ENCODE peak calls at places on chromosome 14, in four cellular contexts. C is astrocyte of the spinal cord, T is psoas muscle, Q is RWPE1. W is an unnamed sample.

GRCh38 chr14:65173973-65174693 is 71.8 kb upstream of the MAX start:
- DNase-seq in C (peak), T (no peak), Q (no peak), W (no peak)

GRCh38 chr14:96170961-96171592 is 33.6 kb upstream of the BDKRB2 start:
- DNase-seq in C (no peak), T (no peak), Q (no peak), W (no peak)

GRCh38 chr14:22994762-22995275 is 12.5 kb upstream of the AJUBA start:
- DNase-seq in C (peak), T (no peak), Q (no peak), W (peak)

GRCh38 chr14:46245281-46245680 is 406.3 kb downstream of the RPL10L start:
- DNase-seq in C (no peak), T (no peak), Q (no peak), W (no peak)

GRCh38 chr14:103111297-103111981 is 11.8 kb upstream of the TNFAIP2 start:
- DNase-seq in C (no peak), T (no peak), Q (no peak), W (no peak)

GRCh38 chr14:104553166-104554087 is 26.1 kb upstream of the C14orf180 start:
- DNase-seq in C (no peak), T (peak), Q (no peak), W (no peak)

GRCh38 chr14:24861083-24861630 is 188.8 kb downstream of the STXBP6 start:
- DNase-seq in C (peak), T (no peak), Q (peak), W (no peak)

GRCh38 chr14:24052656-24053547 is 1.1 kb downstream of the CARMIL3 start:
- DNase-seq in C (no peak), T (no peak), Q (no peak), W (peak)

GRCh38 chr14:56482306-56482705 is 97.3 kb upstream of the TMEM260 start:
- DNase-seq in C (no peak), T (no peak), Q (no peak), W (peak)

GRCh38 chr14:95523818-95524448 is 7.5 kb upstream of the SYNE3 start:
- DNase-seq in C (peak), T (no peak), Q (no peak), W (no peak)

DNA sequence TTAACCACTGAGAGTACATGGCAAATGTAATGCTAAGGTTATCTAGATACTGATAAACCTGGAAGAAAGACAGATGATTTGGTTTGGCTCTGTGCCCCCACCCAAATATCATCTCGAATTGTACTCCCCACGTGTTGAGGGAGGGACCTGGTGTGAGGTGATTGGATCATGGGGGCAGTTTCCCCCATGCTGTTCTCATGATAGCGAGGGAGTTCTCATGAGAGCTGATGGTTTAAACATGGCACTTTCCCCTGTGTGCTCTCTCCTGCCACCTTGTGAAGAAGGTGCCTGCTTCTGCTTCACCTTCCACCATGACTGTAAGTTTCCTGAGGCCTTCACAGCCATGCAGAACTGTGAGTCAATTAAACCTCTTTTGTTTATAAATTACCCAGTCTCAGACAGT is 14.2 kb downstream of the NOXRED1 start:
- DNase-seq in C (no peak), T (no peak), Q (no peak), W (peak)
- TF ChIP-seq CTCF in C (peak), T (peak), Q (peak), W (no peak)

GRCh38 chr14:90114554-90114953 is 52.8 kb downstream of the KCNK13 start:
- DNase-seq in C (no peak), T (no peak), Q (no peak), W (peak)

GRCh38 chr14:90107789-90108188 is 46.0 kb downstream of the KCNK13 start:
- DNase-seq in C (no peak), T (no peak), Q (no peak), W (no peak)

GRCh38 chr14:90105756-90106155 is 44.0 kb downstream of the KCNK13 start:
- DNase-seq in C (no peak), T (no peak), Q (no peak), W (no peak)

GRCh38 chr14:90111895-90112534 is 50.2 kb downstream of the KCNK13 start:
- DNase-seq in C (peak), T (no peak), Q (peak), W (peak)

GRCh38 chr14:90109858-90110257 is 48.1 kb downstream of the KCNK13 start:
- DNase-seq in C (no peak), T (no peak), Q (peak), W (peak)
- TF ChIP-seq CTCF in C (peak), T (no peak), Q (no peak), W (no peak)

GRCh38 chr14:75144944-75145343 is 18.1 kb upstream of the NEK9 start:
- DNase-seq in C (no peak), T (no peak), Q (no peak), W (no peak)

GRCh38 chr14:75150150-75150549 is 23.3 kb upstream of the NEK9 start:
- DNase-seq in C (no peak), T (no peak), Q (no peak), W (peak)

GRCh38 chr14:75142494-75142893 is 15.6 kb upstream of the NEK9 start:
- DNase-seq in C (no peak), T (no peak), Q (no peak), W (no peak)

GRCh38 chr14:75143761-75144527 is 17.1 kb upstream of the NEK9 start:
- DNase-seq in C (no peak), T (no peak), Q (no peak), W (no peak)

DNA sequence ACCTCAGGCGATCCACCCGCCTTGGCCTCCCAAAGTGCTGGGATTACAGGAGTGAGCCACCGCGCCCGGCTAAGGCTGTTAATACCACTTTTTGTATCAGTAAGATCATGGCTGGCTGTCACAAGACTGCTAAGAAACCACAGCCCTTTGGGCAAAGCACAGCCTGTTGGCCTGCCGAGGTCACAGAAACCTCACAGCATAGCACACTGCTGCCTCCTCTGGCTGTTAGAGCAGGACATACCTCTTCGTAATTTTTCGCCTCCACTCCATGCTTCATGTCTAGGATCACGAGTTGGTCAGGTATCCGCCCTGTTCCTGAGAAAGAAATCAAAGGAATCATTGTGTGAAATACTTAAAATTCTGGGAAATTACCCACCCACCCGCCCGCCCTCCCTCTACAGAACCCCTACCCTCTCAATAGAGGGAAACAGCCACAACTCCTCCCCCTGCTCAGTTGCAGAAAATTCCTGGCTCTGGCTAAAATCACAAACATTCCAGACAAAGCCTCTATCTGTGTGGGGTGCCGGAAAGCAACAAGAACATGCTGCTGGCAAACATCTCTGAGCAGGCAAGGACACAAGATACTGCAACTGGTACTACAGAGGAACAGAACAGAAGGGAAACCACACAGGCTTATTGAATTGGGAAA is 20.7 kb upstream of the NEK9 start:
- DNase-seq in C (peak), T (peak), Q (no peak), W (peak)
- TF ChIP-seq CTCF in C (peak), T (peak), Q (no peak), W (peak)

DNA sequence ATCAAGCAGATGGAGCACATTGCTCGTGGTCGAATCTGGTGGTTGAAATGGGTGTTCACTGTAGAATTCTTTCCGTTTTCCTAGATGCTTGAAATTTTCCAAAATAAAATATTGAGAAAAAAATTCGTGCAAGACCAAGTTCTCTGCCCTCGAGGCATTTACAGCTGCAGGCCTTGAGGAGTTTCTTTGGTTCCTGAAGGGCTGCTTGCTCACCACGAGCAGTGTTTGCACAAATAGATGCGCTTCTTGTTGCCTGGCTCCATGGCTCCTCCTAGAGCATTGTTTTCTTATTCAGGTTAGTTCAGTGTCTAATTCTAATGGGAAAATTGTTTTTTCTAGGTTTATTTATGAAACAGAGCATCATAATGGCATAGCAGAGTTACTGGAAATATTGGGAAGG is 74.5 kb upstream of the DYNC1H1 start:
- DNase-seq in C (no peak), T (no peak), Q (no peak), W (peak)
- TF ChIP-seq CTCF in C (no peak), T (no peak), Q (no peak), W (peak)

GRCh38 chr14:74493343-74494261 is at the start of gene ISCA2:
- DNase-seq in C (peak), T (peak), Q (peak), W (peak)
- TF ChIP-seq CTCF in C (no peak), T (no peak), Q (no peak), W (no peak)

GRCh38 chr14:61472025-61472672 is 150.8 kb downstream of the PRKCH start:
- DNase-seq in C (peak), T (no peak), Q (peak), W (peak)

GRCh38 chr14:61469771-61470170 is 148.4 kb downstream of the PRKCH start:
- DNase-seq in C (no peak), T (no peak), Q (no peak), W (no peak)

GRCh38 chr14:61470954-61471279 is 149.5 kb downstream of the PRKCH start:
- DNase-seq in C (no peak), T (no peak), Q (no peak), W (no peak)

GRCh38 chr14:61471297-61471980 is 150.1 kb downstream of the PRKCH start:
- DNase-seq in C (no peak), T (no peak), Q (no peak), W (no peak)

DNA sequence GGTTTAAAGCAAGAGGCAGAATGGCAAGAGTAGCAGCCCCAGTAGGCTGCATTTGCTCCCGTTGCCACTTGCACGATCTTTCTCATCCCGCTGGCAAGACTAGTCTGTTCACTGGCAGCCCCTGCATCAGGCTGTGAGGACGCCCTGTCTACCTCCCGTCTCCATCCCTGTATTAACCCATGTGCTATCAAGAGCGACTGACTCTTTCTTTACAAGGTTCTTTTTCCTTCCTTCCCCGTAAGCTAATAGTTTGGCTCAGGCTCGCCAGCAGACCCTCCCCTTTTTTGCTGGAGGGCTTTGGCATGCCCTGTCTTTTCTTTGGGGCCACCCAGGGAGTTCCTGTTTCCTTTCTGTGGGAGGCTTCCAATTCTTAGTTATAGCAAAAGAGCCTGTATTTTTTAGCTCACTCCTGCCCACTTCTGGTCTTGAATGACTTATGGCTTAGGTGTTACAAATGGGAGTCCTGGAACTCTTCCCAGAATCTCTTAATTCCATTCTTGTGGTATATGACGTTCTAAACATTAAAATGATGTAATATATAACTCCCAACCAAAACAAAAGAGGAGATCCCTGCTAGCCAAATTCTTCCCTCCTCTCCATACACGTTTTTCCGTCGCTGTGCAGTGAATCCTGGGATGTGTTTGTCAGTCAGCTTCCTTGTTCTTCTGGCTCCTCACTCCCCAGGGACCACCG is 149.0 kb downstream of the PRKCH start:
- DNase-seq in C (peak), T (no peak), Q (peak), W (peak)
- TF ChIP-seq CTCF in C (peak), T (no peak), Q (no peak), W (peak)

DNA sequence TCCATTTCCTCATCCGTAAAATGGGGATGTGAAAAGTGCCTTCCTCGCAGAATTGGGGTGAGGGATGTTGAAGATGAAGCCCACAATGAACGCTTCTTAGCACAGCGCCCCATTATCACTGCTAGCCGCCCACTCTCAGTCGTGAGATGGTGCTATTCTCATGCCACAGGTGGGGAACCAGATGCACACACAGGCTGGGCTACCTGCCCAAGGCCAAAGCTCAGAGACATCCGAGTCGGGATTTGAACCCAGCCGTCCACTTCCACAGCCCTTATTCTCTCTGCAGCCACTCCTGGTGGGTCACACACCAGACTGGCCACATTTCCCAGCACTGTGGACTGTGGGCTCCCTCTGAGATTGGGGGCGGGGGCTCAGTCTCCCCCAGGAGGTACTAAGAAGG is 55.8 kb downstream of the BCL11B start:
- DNase-seq in C (no peak), T (no peak), Q (no peak), W (no peak)
- TF ChIP-seq CTCF in C (no peak), T (no peak), Q (no peak), W (no peak)

DNA sequence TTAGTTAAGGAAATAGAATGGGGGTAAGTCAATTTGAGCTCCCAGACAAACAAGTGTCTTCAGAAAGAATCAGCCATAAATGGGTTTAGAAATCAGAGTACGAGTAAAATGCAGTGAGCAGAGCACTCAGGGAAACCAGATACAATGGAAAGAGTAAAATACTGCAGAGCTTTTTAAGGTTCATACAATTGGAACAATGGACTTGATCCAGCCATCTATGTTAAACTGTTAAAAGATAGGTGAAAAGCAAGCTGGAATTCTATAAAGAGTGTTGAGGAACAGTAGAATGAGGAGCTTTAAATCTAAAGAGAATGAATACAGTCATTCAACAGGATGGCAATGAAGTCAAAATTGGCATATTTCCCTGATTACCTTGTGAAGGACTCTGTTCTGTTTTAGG is 23.8 kb upstream of the PCNX4 start:
- DNase-seq in C (no peak), T (no peak), Q (no peak), W (no peak)
- TF ChIP-seq CTCF in C (no peak), T (no peak), Q (no peak), W (no peak)